ENCODE peak calls at places on chromosomes 13 and 19, in four cellular contexts. H is heart right ventricle, S is stomach, U is A673. F is an unnamed sample. For H3K4me1 and H3K27me3, the result is how much of the 10 kb centered on the place peaks cover.

GRCh38 chr13:34346626-34347025 is 528.7 kb downstream of the RFC3 start:
- DNase-seq in H (no peak), S (no peak), U (no peak), F (no peak)

GRCh38 chr19:2013683-2013961 is 1.9 kb downstream of the BTBD2 start:
- DNase-seq in H (no peak), S (no peak), U (no peak), F (no peak)

GRCh38 chr13:65400707-65401106 is 1829.4 kb downstream of the PCDH9 start:
- DNase-seq in H (no peak), S (no peak), U (no peak), F (no peak)

GRCh38 chr13:70729369-70729768 is 621.1 kb upstream of the KLHL1 start:
- DNase-seq in H (no peak), S (no peak), U (no peak), F (no peak)

GRCh38 chr19:1576242-1577089 is 8.3 kb upstream of the MEX3D start:
- DNase-seq in H (no peak), S (no peak), U (no peak), F (no peak)

GRCh38 chr19:44626067-44626624 is 12.8 kb downstream of the IGSF23 start:
- DNase-seq in H (no peak), S (no peak), U (no peak), F (no peak)

GRCh38 chr13:110377178-110378175 is 70.4 kb downstream of the COL4A2 start:
- DNase-seq in H (no peak), S (no peak), U (no peak), F (no peak)

GRCh38 chr19:36103842-36104552 is 6.9 kb upstream of the OVOL3 start:
- DNase-seq in H (no peak), S (no peak), U (no peak), F (no peak)

GRCh38 chr19:54439174-54439851 is 9.7 kb upstream of the LENG8 start:
- DNase-seq in H (no peak), S (peak), U (peak), F (no peak)

GRCh38 chr19:39405261-39405912 is 1.3 kb upstream of the ZFP36 start:
- DNase-seq in H (no peak), S (no peak), U (no peak), F (no peak)

GRCh38 chr19:55206664-55207500 is 2.4 kb downstream of the PTPRH start:
- DNase-seq in H (peak), S (peak), U (peak), F (peak)

GRCh38 chr19:50817941-50818858 is 5.4 kb downstream of the KLK1 start:
- DNase-seq in H (peak), S (peak), U (peak), F (no peak)

GRCh38 chr13:34748078-34748477 is 194.0 kb upstream of the NBEA start:
- DNase-seq in H (no peak), S (no peak), U (no peak), F (no peak)

GRCh38 chr19:50531171-50531612 is 17.5 kb upstream of the ASPDH start:
- DNase-seq in H (no peak), S (no peak), U (no peak), F (no peak)

GRCh38 chr19:16351133-16351809 is 26.6 kb downstream of the KLF2 start:
- DNase-seq in H (no peak), S (no peak), U (no peak), F (no peak)
- H3K4me1 ChIP-seq in H (half or more), S (under half), U (under half), F (under half)

GRCh38 chr19:8655340-8655709 is 24.9 kb downstream of the NFILZ start:
- DNase-seq in H (no peak), S (no peak), U (no peak), F (no peak)

GRCh38 chr19:8659905-8660304 is 29.5 kb downstream of the NFILZ start:
- DNase-seq in H (no peak), S (no peak), U (no peak), F (no peak)

GRCh38 chr19:8657869-8658268 is 27.4 kb downstream of the NFILZ start:
- DNase-seq in H (no peak), S (no peak), U (no peak), F (no peak)

DNA sequence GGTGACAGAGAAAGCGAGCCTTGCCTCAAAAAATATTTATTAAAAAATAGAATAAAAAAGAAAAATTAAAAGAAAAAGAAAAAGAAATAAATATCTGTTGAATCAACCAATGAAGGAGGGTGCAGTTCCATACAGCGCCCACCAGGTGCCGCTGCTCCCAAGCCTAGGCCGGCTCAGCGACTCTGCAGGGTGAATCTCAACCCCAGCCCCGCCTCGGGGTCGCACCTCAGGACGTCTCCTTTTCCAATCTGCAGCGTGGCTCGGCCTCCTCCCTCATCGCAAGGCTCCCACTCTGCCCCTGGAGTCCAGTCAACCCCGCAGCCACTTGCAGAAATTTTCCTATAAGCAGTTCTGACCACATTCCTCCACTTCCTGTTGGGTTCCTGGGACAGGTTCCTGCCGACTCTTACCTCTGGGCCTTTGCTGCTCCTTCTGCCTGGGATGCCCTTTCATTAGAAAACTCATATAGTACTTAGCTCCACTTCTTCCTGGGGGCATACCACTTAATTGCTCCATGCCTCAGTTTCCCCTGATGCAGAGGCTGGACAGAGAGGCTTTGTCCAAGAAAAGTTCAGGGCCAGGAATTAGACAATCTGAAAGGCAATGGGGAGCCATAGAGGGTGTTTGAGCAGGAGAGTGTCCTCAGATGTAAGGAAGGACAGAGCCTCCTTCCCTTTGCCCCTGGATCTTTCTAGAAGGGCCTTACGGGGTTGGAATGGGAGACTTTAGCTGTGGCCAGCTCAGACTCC is 24.3 kb downstream of the NFILZ start:
- DNase-seq in H (peak), S (peak), U (peak), F (peak)
- TF ChIP-seq CTCF in H (peak), S (peak), U (peak), F (peak)

DNA sequence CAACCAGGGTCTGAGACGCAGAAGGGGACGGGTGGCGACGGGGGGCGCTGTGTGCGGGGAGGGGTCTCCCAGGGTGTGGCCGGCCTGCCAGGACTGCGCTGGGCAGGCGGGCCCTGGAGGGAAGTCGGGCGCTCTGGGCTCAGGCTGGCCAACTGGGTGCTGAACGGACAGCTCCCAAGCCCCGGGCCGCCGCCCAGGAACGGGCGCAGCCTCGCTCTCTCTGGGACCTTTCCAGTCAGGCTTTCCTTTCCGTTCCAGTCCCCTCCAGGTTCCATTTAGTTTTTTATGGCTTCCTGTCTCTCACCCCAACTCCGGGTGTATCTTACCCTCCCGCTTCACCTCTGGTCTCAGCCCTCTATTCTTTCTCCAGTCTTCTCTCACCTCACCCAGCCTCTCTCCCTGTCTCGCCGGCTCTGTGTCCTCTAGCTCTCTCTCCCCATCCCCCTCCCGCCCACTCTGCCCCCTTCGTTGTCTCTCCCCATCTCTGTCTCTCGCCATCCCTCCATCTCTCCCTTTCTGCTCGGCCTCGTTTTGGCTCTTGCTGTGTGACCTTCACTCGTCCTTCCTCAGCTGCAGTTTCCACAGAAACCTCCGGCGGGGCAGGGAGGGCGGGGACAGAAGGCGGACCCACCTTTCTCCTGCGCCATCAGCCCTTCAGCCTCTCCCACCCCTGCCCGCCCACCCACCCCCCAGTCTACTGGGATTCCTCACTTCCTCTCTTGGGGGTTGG is 3.3 kb upstream of the ATP1A3 start:
- DNase-seq in H (peak), S (peak), U (peak), F (no peak)
- H3K27me3 ChIP-seq in H (half or more), S (half or more), U (under half), F (under half)

GRCh38 chr13:46592410-46592809 is 39.4 kb downstream of the LRCH1 start:
- DNase-seq in H (no peak), S (no peak), U (no peak), F (no peak)
- H3K4me1 ChIP-seq in H (half or more), S (half or more), U (half or more), F (under half)

GRCh38 chr13:26262156-26262555 is 8.2 kb downstream of the CDK8 start:
- DNase-seq in H (no peak), S (no peak), U (no peak), F (no peak)

GRCh38 chr13:26254583-26255102 is 714 bp downstream of the CDK8 start:
- DNase-seq in H (peak), S (peak), U (peak), F (peak)

GRCh38 chr13:26255717-26256277 is 1.9 kb downstream of the CDK8 start:
- DNase-seq in H (no peak), S (no peak), U (peak), F (no peak)

GRCh38 chr13:26257049-26257448 is 3.1 kb downstream of the CDK8 start:
- DNase-seq in H (no peak), S (no peak), U (no peak), F (no peak)

DNA sequence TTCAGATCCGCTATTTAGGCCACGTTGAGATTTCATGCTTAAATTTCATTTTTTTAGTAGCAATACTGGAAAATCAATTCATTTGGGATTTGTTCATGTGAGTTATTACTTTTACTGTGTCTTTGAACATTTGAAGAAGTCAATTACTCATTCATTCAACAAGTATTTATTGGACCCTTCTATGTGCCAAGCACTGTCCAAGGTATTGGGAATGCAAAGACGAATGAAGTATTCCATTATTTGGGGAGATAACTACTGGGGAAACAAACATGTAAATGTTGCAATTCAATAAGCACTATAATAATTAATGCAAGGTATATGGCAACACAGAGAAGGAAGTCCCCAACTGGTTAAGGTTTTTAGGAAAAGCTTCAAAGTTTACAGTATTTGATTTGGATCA is 5.7 kb downstream of the CDK8 start:
- DNase-seq in H (no peak), S (no peak), U (no peak), F (no peak)
- TF ChIP-seq CTCF in H (no peak), S (no peak), U (no peak), F (no peak)

GRCh38 chr13:44030615-44031014 is 150.9 kb downstream of the LACC1 start:
- DNase-seq in H (no peak), S (no peak), U (no peak), F (no peak)
- H3K27me3 ChIP-seq in H (under half), S (under half), U (under half), F (under half)

GRCh38 chr13:73902296-73902695 is 231.9 kb downstream of the KLF12 start:
- DNase-seq in H (no peak), S (no peak), U (peak), F (no peak)
- H3K4me1 ChIP-seq in H (under half), S (under half), U (under half), F (under half)

DNA sequence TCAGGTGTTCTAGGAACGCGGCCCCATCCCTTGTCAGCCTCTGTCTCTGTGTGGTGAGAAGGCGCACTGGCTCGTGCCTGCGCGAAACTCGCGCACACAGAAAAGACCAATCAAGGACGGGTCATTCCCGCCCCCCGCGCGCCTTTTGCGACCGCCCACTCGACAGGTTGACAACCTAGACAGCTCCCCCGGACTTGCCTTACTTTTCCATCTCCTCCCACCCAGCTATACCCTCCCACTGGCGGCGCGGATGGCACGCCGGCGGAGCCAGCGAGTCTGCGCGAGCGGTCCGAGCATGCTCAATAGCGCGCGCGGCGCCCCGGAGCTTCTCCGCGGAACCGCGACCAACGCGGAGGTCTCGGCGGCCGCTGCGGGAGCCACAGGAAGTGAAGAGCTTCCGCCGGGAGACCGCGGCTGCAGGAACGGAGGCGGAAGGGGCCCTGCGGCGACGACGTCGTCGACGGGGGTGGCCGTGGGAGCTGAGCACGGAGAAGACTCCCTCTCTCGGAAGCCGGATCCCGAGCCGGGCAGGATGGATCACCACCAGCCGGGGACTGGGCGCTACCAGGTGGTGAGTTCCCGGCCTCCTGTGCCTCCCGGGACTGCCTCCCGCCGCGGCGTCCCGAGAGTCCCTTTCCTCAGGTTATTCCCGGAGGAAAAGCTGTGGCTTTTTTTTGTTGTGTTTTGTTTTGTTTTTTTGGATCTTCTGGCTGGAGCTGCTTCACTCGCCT is at the start of gene NDFIP2:
- DNase-seq in H (peak), S (peak), U (peak), F (peak)
- TF ChIP-seq CTCF in H (no peak), S (no peak), U (no peak), F (no peak)